ENCODE peak calls at places on chromosomes 5 and 9, in six cellular contexts. Q is MCF 10A, Y is glutamatergic neuron, S is brain microvascular endothelial cell, F is cardiac fibroblast, I is GM12878. U is an unnamed sample.

GRCh38 chr5:64838803-64839202 is 70.1 kb downstream of the CWC27 start:
- DNase-seq in Q (no peak), Y (no peak), S (no peak), F (no peak), I (no peak), U (no peak)

GRCh38 chr5:159091051-159091450 is 8.7 kb downstream of the EBF1 start:
- DNase-seq in Q (no peak), Y (peak), S (no peak), F (no peak), I (no peak), U (no peak)

GRCh38 chr9:83706703-83707517 is 848 bp downstream of the UBQLN1 start:
- DNase-seq in Q (no peak), Y (peak), S (peak), F (peak), I (no peak), U (peak)

GRCh38 chr5:76291305-76292077 is 111.6 kb upstream of the IQGAP2 start:
- DNase-seq in Q (peak), Y (no peak), S (no peak), F (no peak), I (no peak), U (no peak)

GRCh38 chr5:53481354-53481886 is 991 bp downstream of the FST start:
- DNase-seq in Q (peak), Y (no peak), S (no peak), F (peak), I (no peak), U (no peak)

GRCh38 chr5:95808686-95809413 is 13.7 kb downstream of the GLRX start:
- DNase-seq in Q (no peak), Y (peak), S (peak), F (peak), I (peak), U (no peak)

GRCh38 chr5:14869286-14870164 is 2.1 kb downstream of the ANKH start:
- DNase-seq in Q (no peak), Y (no peak), S (no peak), F (no peak), I (no peak), U (no peak)

GRCh38 chr9:121756477-121757285 is 105.2 kb downstream of the DAB2IP start:
- DNase-seq in Q (no peak), Y (no peak), S (no peak), F (no peak), I (no peak), U (no peak)

GRCh38 chr5:149127394-149127955 is 13.8 kb upstream of the ABLIM3 start:
- DNase-seq in Q (peak), Y (no peak), S (no peak), F (peak), I (no peak), U (no peak)

GRCh38 chr5:132489871-132490483 is 596 bp downstream of the IRF1 start:
- DNase-seq in Q (peak), Y (no peak), S (no peak), F (peak), I (no peak), U (no peak)

GRCh38 chr5:175873090-175873454 is 1.7 kb downstream of the CPLX2 start:
- DNase-seq in Q (no peak), Y (peak), S (no peak), F (no peak), I (no peak), U (no peak)

GRCh38 chr5:74993743-74994142 is 58.6 kb downstream of the GCNT4 start:
- DNase-seq in Q (no peak), Y (no peak), S (no peak), F (no peak), I (no peak), U (no peak)

GRCh38 chr5:91151947-91152346 is 231.2 kb downstream of the ARRDC3 start:
- DNase-seq in Q (peak), Y (no peak), S (peak), F (peak), I (no peak), U (no peak)

GRCh38 chr5:136734638-136735037 is 369.3 kb upstream of the TRPC7 start:
- DNase-seq in Q (no peak), Y (no peak), S (no peak), F (no peak), I (no peak), U (no peak)

GRCh38 chr9:83955985-83956287 is 24.1 kb downstream of the HNRNPK start:
- DNase-seq in Q (no peak), Y (no peak), S (no peak), F (no peak), I (no peak), U (no peak)

GRCh38 chr5:2192496-2192895 is 309.8 kb upstream of the IRX4 start:
- DNase-seq in Q (no peak), Y (no peak), S (no peak), F (no peak), I (no peak), U (peak)

GRCh38 chr9:133035669-133036068 is 4.9 kb downstream of the GTF3C5 start:
- DNase-seq in Q (peak), Y (no peak), S (no peak), F (no peak), I (no peak), U (no peak)

GRCh38 chr9:98345011-98345410 is 89.6 kb upstream of the TBC1D2 start:
- DNase-seq in Q (no peak), Y (no peak), S (no peak), F (no peak), I (no peak), U (no peak)

GRCh38 chr9:98521141-98521540 is 187.6 kb downstream of the GABBR2 start:
- DNase-seq in Q (peak), Y (no peak), S (peak), F (peak), I (no peak), U (no peak)

GRCh38 chr9:115234094-115234493 is 116.1 kb upstream of the TNC start:
- DNase-seq in Q (peak), Y (no peak), S (peak), F (peak), I (no peak), U (no peak)

GRCh38 chr5:12413585-12413984 is 509.3 kb upstream of the CTNND2 start:
- DNase-seq in Q (no peak), Y (no peak), S (no peak), F (no peak), I (no peak), U (no peak)

GRCh38 chr5:174175869-174176268 is 130.4 kb downstream of the NSG2 start:
- DNase-seq in Q (no peak), Y (no peak), S (no peak), F (no peak), I (no peak), U (no peak)

GRCh38 chr5:83957188-83957587 is 236.5 kb upstream of the HAPLN1 start:
- DNase-seq in Q (no peak), Y (no peak), S (peak), F (no peak), I (no peak), U (no peak)

GRCh38 chr9:69195681-69196080 is 21.6 kb downstream of the TJP2 start:
- DNase-seq in Q (no peak), Y (no peak), S (no peak), F (no peak), I (no peak), U (no peak)

GRCh38 chr5:67346611-67347010 is 150.0 kb upstream of the CD180 start:
- DNase-seq in Q (no peak), Y (no peak), S (no peak), F (no peak), I (no peak), U (no peak)

GRCh38 chr5:150114102-150114641 is 27.8 kb upstream of the CSF1R start:
- DNase-seq in Q (no peak), Y (no peak), S (no peak), F (no peak), I (no peak), U (no peak)

GRCh38 chr9:31394040-31394473 is 990.4 kb upstream of the ACO1 start:
- DNase-seq in Q (peak), Y (no peak), S (peak), F (peak), I (no peak), U (no peak)

GRCh38 chr5:149177911-149178565 is 36.7 kb downstream of the ABLIM3 start:
- DNase-seq in Q (peak), Y (no peak), S (no peak), F (peak), I (no peak), U (no peak)

GRCh38 chr9:136014928-136015633 is 53.9 kb upstream of the UBAC1 start:
- DNase-seq in Q (no peak), Y (peak), S (no peak), F (no peak), I (no peak), U (no peak)

GRCh38 chr5:157143127-157143959 is 678 bp upstream of the MED7 start:
- DNase-seq in Q (peak), Y (peak), S (peak), F (peak), I (no peak), U (no peak)

GRCh38 chr9:21516796-21517195 is 34.7 kb upstream of the IFNE start:
- DNase-seq in Q (no peak), Y (no peak), S (no peak), F (no peak), I (no peak), U (no peak)

GRCh38 chr9:137371521-137371941 is 51.4 kb downstream of the EXD3 start:
- DNase-seq in Q (no peak), Y (no peak), S (no peak), F (no peak), I (no peak), U (no peak)

GRCh38 chr5:23419115-23419514 is 88.3 kb upstream of the PRDM9 start:
- DNase-seq in Q (peak), Y (no peak), S (no peak), F (no peak), I (no peak), U (no peak)

GRCh38 chr9:126398403-126399058 is 71.9 kb downstream of the MVB12B start:
- DNase-seq in Q (peak), Y (peak), S (peak), F (peak), I (no peak), U (peak)

GRCh38 chr5:41722359-41722950 is 147.8 kb downstream of the OXCT1 start:
- DNase-seq in Q (peak), Y (no peak), S (no peak), F (peak), I (no peak), U (no peak)

GRCh38 chr5:147391781-147392180 is 118.1 kb downstream of the DPYSL3 start:
- DNase-seq in Q (peak), Y (peak), S (peak), F (peak), I (no peak), U (no peak)

GRCh38 chr5:147393866-147394265 is 116.0 kb downstream of the DPYSL3 start:
- DNase-seq in Q (no peak), Y (peak), S (no peak), F (no peak), I (no peak), U (no peak)

GRCh38 chr5:147397616-147398015 is 112.3 kb downstream of the DPYSL3 start:
- DNase-seq in Q (no peak), Y (no peak), S (no peak), F (no peak), I (no peak), U (no peak)

GRCh38 chr5:147396070-147396469 is 113.8 kb downstream of the DPYSL3 start:
- DNase-seq in Q (no peak), Y (no peak), S (no peak), F (peak), I (no peak), U (no peak)

GRCh38 chr5:147394273-147394672 is 115.6 kb downstream of the DPYSL3 start:
- DNase-seq in Q (no peak), Y (no peak), S (no peak), F (no peak), I (no peak), U (no peak)
- TF ChIP-seq CTCF in Q (no peak), Y (no peak), S (no peak), F (no peak), I (no peak), U (no peak)

GRCh38 chr5:139710370-139711066 is 62.4 kb downstream of the CXXC5 start:
- DNase-seq in Q (no peak), Y (peak), S (peak), F (peak), I (no peak), U (no peak)

GRCh38 chr5:139711852-139712171 is 63.7 kb downstream of the CXXC5 start:
- DNase-seq in Q (no peak), Y (peak), S (no peak), F (no peak), I (no peak), U (no peak)

GRCh38 chr5:139709587-139710369 is 61.6 kb downstream of the CXXC5 start:
- DNase-seq in Q (no peak), Y (peak), S (peak), F (no peak), I (no peak), U (no peak)

GRCh38 chr5:139708877-139709586 is 60.9 kb downstream of the CXXC5 start:
- DNase-seq in Q (no peak), Y (peak), S (peak), F (peak), I (no peak), U (no peak)

GRCh38 chr5:139711067-139711851 is 63.1 kb downstream of the CXXC5 start:
- DNase-seq in Q (peak), Y (peak), S (no peak), F (peak), I (no peak), U (no peak)
- TF ChIP-seq CTCF in Q (peak), Y (no peak), S (peak), F (no peak), I (peak), U (peak)

GRCh38 chr9:129676970-129677369 is 11.5 kb downstream of the PRRX2 start:
- DNase-seq in Q (no peak), Y (peak), S (peak), F (no peak), I (no peak), U (no peak)
- TF ChIP-seq CTCF in Q (no peak), Y (no peak), S (peak), F (no peak), I (no peak), U (no peak)

DNA sequence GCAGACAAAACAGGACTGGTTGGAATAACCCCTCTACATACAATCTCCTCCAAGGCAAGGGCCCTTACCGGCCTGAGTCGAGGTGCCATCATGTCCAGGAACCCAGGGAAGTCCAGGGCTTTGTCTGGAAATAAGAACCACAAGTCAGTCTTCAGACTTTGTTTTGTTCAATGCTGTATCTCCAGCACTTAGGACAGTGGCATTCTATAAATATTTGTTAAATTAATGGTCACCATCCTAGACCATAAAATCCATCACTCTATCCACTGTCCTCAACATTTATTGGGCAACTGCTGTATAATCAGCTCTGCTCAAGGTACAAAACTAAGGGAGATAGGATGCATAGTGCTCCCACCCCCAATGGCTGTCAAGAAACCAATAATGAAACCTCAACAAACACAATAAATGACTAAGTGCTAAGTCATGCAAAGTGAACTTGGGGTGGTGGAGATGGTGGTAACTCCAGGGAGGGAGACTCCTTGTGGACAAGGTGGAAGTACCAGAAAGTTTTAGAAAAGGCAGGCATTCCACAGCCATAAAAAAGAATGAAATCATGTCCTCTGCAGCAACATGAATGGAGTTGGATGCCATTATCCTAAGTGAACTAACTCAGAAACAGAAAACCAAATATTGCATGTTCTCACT is 5.0 kb downstream of the RELL2 start:
- DNase-seq in Q (peak), Y (no peak), S (peak), F (peak), I (no peak), U (no peak)
- TF ChIP-seq CTCF in Q (peak), Y (no peak), S (peak), F (peak), I (peak), U (peak)

GRCh38 chr9:89036862-89037261 is 45.6 kb downstream of the S1PR3 start:
- DNase-seq in Q (no peak), Y (no peak), S (no peak), F (no peak), I (no peak), U (no peak)
- TF ChIP-seq CTCF in Q (no peak), Y (no peak), S (no peak), F (no peak), I (no peak), U (no peak)

GRCh38 chr9:17793713-17794622 is 215.1 kb downstream of the SH3GL2 start:
- DNase-seq in Q (peak), Y (no peak), S (peak), F (peak), I (no peak), U (no peak)
- TF ChIP-seq CTCF in Q (no peak), Y (no peak), S (peak), F (no peak), I (peak), U (peak)

DNA sequence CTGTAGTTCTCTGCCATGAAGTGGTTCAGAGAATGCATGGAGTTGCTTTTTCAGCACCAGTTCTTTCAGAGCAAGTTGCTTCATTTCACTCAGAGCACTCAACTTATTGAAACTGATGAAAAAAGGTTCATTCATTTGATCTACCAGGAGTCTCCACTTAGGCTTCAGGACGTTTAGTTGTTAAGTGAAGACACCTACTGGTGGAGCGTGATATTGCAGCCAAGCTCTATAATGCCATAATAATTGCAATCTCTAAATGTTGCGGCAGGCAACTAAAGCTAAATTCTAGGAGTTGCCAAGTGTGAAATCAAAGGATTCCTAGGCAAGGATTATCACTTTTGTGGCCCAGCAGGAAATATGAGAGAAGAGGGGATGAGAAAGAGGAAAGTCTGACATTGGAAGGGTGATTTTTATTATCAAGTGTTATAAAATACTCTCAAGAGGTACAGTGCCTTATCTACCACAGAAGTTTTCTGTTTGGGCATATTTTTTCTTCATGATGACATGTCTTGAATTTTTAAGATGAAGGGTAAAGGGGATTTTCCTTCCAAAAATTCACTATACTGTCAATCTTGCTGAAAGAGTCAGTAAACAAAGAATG is 83.6 kb downstream of the SH3PXD2B start:
- DNase-seq in Q (peak), Y (peak), S (peak), F (peak), I (no peak), U (no peak)
- TF ChIP-seq CTCF in Q (peak), Y (peak), S (peak), F (peak), I (peak), U (peak)

U was measured in progenitor cell of endocrine pancreas.